ENCODE peak calls at places on chromosomes 13 and 19, in four cellular contexts. One of them, this sample, is unnamed. For H3K36me3, the result is how much of the 10 kb centered on the place peaks cover.

GRCh38 chr13:111076156-111077013 is 38.7 kb upstream of the ARHGEF7 start:
- DNase-seq in HepG2: no peak
- DNase-seq in K562: no peak
- DNase-seq in HCT116: no peak
- DNase-seq in this sample: no peak

GRCh38 chr13:110648848-110649421 is 33.6 kb downstream of the NAXD start:
- DNase-seq in HepG2: no peak
- DNase-seq in K562: no peak
- DNase-seq in HCT116: no peak
- DNase-seq in this sample: no peak

GRCh38 chr19:17385878-17386611 is 8.0 kb downstream of the CCDC194 start:
- DNase-seq in HepG2: peak
- DNase-seq in K562: peak
- DNase-seq in HCT116: no peak
- DNase-seq in this sample: no peak

GRCh38 chr19:681029-681626 is 4.9 kb downstream of the FSTL3 start:
- DNase-seq in HepG2: no peak
- DNase-seq in K562: peak
- DNase-seq in HCT116: no peak
- DNase-seq in this sample: no peak

GRCh38 chr19:33132425-33132824 is 511 bp downstream of the WDR88 start:
- DNase-seq in HepG2: no peak
- DNase-seq in K562: no peak
- DNase-seq in HCT116: no peak
- DNase-seq in this sample: no peak

GRCh38 chr13:94395889-94396288 is 83.6 kb downstream of the DCT start:
- DNase-seq in HepG2: no peak
- DNase-seq in K562: peak
- DNase-seq in HCT116: no peak
- DNase-seq in this sample: no peak

GRCh38 chr19:19160489-19161035 is 9.5 kb downstream of the MEF2B start:
- DNase-seq in HepG2: no peak
- DNase-seq in K562: no peak
- DNase-seq in HCT116: no peak
- DNase-seq in this sample: no peak

GRCh38 chr13:99308481-99309087 is 1.4 kb upstream of the GPR183 start:
- DNase-seq in HepG2: no peak
- DNase-seq in K562: no peak
- DNase-seq in HCT116: no peak
- DNase-seq in this sample: no peak

GRCh38 chr13:80237646-80238045 is 103.3 kb downstream of the SPRY2 start:
- DNase-seq in HepG2: no peak
- DNase-seq in K562: no peak
- DNase-seq in HCT116: no peak
- DNase-seq in this sample: no peak

GRCh38 chr19:4506449-4507149 is 11.7 kb downstream of the PLIN4 start:
- DNase-seq in HepG2: no peak
- DNase-seq in K562: no peak
- DNase-seq in HCT116: no peak
- DNase-seq in this sample: no peak
- H3K36me3 ChIP-seq in HepG2: under half
- H3K36me3 ChIP-seq in K562: under half
- H3K36me3 ChIP-seq in HCT116: under half
- H3K36me3 ChIP-seq in this sample: under half

GRCh38 chr19:34734601-34735103 is 609 bp downstream of the ZNF181 start:
- DNase-seq in HepG2: no peak
- DNase-seq in K562: no peak
- DNase-seq in HCT116: no peak
- DNase-seq in this sample: no peak

GRCh38 chr19:34731964-34732363 is 2.1 kb upstream of the ZNF181 start:
- DNase-seq in HepG2: no peak
- DNase-seq in K562: no peak
- DNase-seq in HCT116: no peak
- DNase-seq in this sample: no peak

GRCh38 chr19:34733826-34734600 is at the start of gene ZNF181:
- DNase-seq in HepG2: peak
- DNase-seq in K562: peak
- DNase-seq in HCT116: peak
- DNase-seq in this sample: peak

GRCh38 chr19:34732548-34733255 is 1.3 kb upstream of the ZNF181 start:
- DNase-seq in HepG2: no peak
- DNase-seq in K562: peak
- DNase-seq in HCT116: no peak
- DNase-seq in this sample: no peak

DNA sequence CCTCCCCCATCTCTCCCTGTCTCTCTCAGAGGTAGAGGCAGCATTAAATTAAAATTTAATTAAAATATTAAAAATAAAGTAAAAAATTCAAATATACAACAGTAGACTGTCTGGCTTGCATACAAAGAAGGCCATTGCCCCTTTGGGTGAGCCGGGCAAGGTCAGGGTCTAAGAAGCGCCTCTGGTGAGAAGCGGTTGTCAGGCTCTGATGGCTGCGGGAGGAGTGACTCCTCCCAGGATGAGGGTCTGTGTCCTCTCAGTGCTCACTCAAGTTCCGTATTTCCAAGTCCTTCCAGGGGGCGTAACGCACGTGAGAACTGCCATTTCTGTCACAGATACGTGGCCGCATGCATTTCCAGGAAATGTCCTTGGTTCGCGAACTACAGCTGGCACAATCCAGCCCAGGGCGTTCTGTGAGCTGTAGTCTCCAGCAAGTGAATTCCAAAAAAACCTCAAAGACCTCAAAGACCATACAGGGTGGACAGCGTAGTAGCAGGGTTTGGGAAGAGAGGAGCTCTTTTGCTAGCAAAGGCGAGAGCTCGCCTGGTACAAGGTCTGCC is 697 bp upstream of the ZNF181 start:
- DNase-seq in HepG2: peak
- DNase-seq in K562: peak
- DNase-seq in HCT116: no peak
- DNase-seq in this sample: no peak
- TF ChIP-seq POLR2AphosphoS5 in HepG2: peak
- TF ChIP-seq POLR2AphosphoS5 in K562: no peak
- TF ChIP-seq POLR2AphosphoS5 in HCT116: peak
- TF ChIP-seq POLR2AphosphoS5 in this sample: no peak

DNA sequence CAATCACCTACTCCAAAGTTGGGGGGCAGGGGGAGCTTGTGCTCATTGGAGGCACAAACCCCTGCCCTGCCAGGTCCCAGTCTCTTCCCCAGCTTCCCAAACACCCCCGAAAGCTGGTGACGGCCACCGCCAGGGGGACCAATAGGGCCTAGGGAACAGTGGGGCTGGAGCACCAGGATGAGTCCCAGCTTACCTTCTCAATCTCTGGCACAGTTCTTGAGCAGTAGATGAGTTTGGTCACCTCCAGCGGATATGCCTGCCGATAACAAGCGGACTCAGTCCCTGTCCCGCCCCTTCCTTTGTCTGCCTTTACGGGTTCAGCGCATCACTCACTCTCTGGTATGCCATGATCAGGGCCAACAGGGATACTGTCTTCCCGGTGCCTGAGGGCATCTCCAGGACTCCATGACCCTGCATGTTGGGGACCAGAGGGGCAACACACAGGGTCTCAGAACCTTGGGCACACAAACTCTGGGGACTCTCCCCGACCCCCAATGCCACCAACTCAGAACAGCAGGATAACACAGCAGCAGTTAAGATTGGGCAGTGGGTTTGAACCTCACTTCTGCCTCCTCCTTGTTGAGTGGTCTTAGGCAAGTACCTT is 1.5 kb downstream of the ERCC2 start:
- DNase-seq in HepG2: no peak
- DNase-seq in K562: peak
- DNase-seq in HCT116: no peak
- DNase-seq in this sample: no peak
- TF ChIP-seq TCF7L2 in HepG2: no peak
- TF ChIP-seq TCF7L2 in K562: no peak
- TF ChIP-seq TCF7L2 in HCT116: no peak
- TF ChIP-seq TCF7L2 in this sample: no peak

DNA sequence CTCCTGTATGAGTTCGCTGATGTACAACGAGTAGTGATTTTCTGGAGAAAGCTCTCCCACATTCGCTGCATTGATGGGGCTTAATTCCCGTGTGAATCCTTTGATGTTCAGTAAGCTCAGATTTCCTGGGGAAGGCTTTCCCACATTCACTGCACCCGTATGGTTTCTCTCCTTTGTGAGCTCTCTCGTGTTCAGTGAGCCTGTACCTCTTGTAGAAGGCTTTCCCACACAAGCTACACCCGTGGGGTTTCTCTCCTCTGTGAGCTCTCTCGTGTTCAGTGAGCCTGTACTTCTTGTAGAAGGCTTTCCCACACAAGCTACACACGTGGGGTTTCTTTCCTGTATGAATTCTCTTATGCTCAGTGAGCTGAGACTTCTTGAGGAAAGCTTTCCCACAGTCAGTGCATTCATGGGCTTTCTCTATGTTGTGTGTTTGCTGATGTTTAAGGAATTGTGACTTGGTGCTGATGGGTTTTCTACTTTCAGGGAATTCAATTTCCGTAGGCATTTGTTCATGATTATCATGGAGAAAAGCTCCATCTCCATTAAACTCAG is 3.5 kb upstream of the ZNF577 start:
- DNase-seq in HepG2: no peak
- DNase-seq in K562: no peak
- DNase-seq in HCT116: no peak
- DNase-seq in this sample: no peak
- H3K36me3 ChIP-seq in HepG2: half or more
- H3K36me3 ChIP-seq in K562: half or more
- H3K36me3 ChIP-seq in HCT116: half or more
- H3K36me3 ChIP-seq in this sample: under half

DNA sequence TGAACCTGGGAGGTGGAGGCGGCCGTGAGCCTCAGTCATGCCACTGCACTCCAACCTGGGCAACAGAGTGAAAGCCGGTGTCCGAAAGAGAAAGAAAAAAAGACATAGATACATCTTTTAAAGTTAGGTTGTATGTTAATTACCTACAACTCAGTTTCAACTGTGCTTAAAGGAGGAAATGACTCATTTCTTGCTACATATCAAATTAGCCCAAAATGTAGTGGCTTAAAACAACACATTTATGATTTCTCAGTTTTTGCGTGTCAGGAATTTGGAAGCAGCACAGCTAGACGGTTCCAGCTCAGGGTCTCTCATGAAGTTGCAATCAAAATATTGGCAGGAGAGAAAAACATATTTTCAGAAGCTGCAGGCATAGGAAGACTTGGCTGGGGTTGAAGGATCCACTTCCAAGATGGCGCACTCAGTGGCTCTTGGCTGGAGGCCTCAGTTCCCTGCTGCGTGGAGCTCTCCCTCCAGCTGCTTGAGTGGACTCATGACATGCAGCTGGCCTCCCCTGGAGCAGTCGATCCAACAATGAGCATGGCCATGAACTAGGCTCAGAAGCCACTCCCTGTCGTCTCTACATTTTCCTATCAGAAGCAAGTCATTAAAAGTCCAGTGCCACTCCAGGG is 7.1 kb downstream of the LDLR start:
- DNase-seq in HepG2: no peak
- DNase-seq in K562: no peak
- DNase-seq in HCT116: no peak
- DNase-seq in this sample: no peak
- TF ChIP-seq POLR2AphosphoS5 in HepG2: no peak
- TF ChIP-seq POLR2AphosphoS5 in K562: peak
- TF ChIP-seq POLR2AphosphoS5 in HCT116: no peak
- TF ChIP-seq POLR2AphosphoS5 in this sample: no peak

GRCh38 chr13:20354722-20355121 is 122.6 kb upstream of the GJB6 start:
- DNase-seq in HepG2: no peak
- DNase-seq in K562: no peak
- DNase-seq in HCT116: no peak
- DNase-seq in this sample: no peak
- TF ChIP-seq TCF7L2 in HepG2: no peak
- TF ChIP-seq TCF7L2 in K562: no peak
- TF ChIP-seq TCF7L2 in HCT116: no peak
- TF ChIP-seq TCF7L2 in this sample: no peak